ENCODE peak calls at places on chromosome 19, in eight cellular contexts. E, J, V, U, Z, K, H and W are unnamed samples.

GRCh38 chr19:2478324-2478755 is 2.4 kb downstream of the GADD45B start:
- DNase-seq in J (peak; percentile 85), V (no peak), H (peak; percentile 85), Z (no peak), E (peak; percentile 49), K (peak; percentile 79), U (no peak), W (peak; percentile 62)

GRCh38 chr19:28313633-28314032 is 899.3 kb downstream of the UQCRFS1 start:
- DNase-seq in H (no peak), V (no peak), E (no peak), U (peak; percentile 91), Z (no peak), J (peak; percentile 95), K (no peak), W (no peak)

GRCh38 chr19:32908641-32909190 is 39.1 kb upstream of the SLC7A9 start:
- DNase-seq in Z (no peak), U (no peak), H (no peak), K (no peak), V (no peak), E (no peak), J (no peak), W (no peak)

GRCh38 chr19:12985049-12985776 is 10.1 kb upstream of the NFIX start:
- DNase-seq in K (no peak), Z (peak; percentile 91), E (no peak), H (peak; percentile 81), U (no peak), V (no peak), J (peak; percentile 88), W (peak; percentile 95)

GRCh38 chr19:55075366-55075998 is at the start of gene EPS8L1:
- DNase-seq in K (no peak), J (no peak), Z (no peak), E (no peak), V (no peak), U (no peak), H (peak; percentile 74), W (no peak)

GRCh38 chr19:13053761-13054604 is 48.7 kb downstream of the LYL1 start:
- DNase-seq in H (peak; percentile 82), V (no peak), K (peak; percentile 97), U (peak; percentile 91), E (no peak), Z (no peak), J (peak; percentile 99), W (peak; percentile 76)

GRCh38 chr19:49853852-49854849 is 3.2 kb downstream of the PTOV1 start:
- DNase-seq in E (no peak), K (no peak), U (no peak), V (no peak), Z (no peak), J (no peak), H (no peak), W (no peak)

GRCh38 chr19:19262190-19263057 is 10.7 kb downstream of the TM6SF2 start:
- DNase-seq in K (no peak), J (no peak), Z (no peak), U (no peak), E (no peak), H (no peak), V (no peak), W (no peak)

GRCh38 chr19:17755977-17756670 is 4.8 kb downstream of the FCHO1 start:
- DNase-seq in U (no peak), K (peak; percentile 82), V (no peak), Z (peak; percentile 95), H (no peak), E (peak; percentile 61), J (peak; percentile 43), W (peak; percentile 95)

GRCh38 chr19:459724-460511 is 915 bp downstream of the SHC2 start:
- DNase-seq in E (no peak), V (no peak), H (peak; percentile 75), J (peak; percentile 18), Z (peak; percentile 52), K (peak; percentile 18), U (no peak), W (peak; percentile 28)